ENCODE peak calls at places on chromosomes 4 and X, in four cellular contexts. A, O, Q and I are unnamed samples.
A peak's percentile ranks its signal among the peaks of the same experiment; 100 is the strongest.

GRCh38 chr4:167021545-167022155 is 212.6 kb downstream of the SPOCK3 start:
- DNase-seq in A (peak; percentile 31), Q (peak; percentile 77), O (peak; percentile 80), I (peak; percentile 17)

GRCh38 chr4:155656025-155656424 is 10.6 kb upstream of the GUCY1A1 start:
- DNase-seq in O (no peak), A (no peak), Q (no peak), I (no peak)

GRCh38 chrX:63664083-63664482 is 120.9 kb downstream of the ARHGEF9 start:
- DNase-seq in A (no peak), Q (no peak), O (peak; percentile 41), I (no peak)

GRCh38 chrX:105972690-105973386 is 65.7 kb downstream of the SERPINA7 start:
- DNase-seq in O (no peak), Q (no peak), A (no peak), I (no peak)

GRCh38 chrX:69022430-69022829 is 142.8 kb downstream of the PJA1 start:
- DNase-seq in Q (no peak), O (no peak), A (no peak), I (no peak)

GRCh38 chrX:118495958-118496762 is 545 bp downstream of the DOCK11 start:
- DNase-seq in Q (peak; percentile 30), A (peak; percentile 35), O (peak; percentile 33), I (peak; percentile 67)

GRCh38 chr4:16461362-16461761 is 235.1 kb upstream of the TAPT1 start:
- DNase-seq in O (no peak), A (no peak), Q (no peak), I (no peak)

GRCh38 chrX:8632949-8633348 is 99.0 kb downstream of the ANOS1 start:
- DNase-seq in Q (no peak), A (no peak), O (no peak), I (no peak)

GRCh38 chrX:130170752-130171445 is 863 bp upstream of the RAB33A start:
- DNase-seq in A (no peak), O (no peak), Q (no peak), I (peak; percentile 52)

GRCh38 chr4:139229534-139230039 is 50.4 kb downstream of the MGARP start:
- DNase-seq in Q (peak; percentile 81), A (no peak), O (peak; percentile 82), I (no peak)

GRCh38 chr4:137998666-137999429 is 243.3 kb downstream of the SLC7A11 start:
- DNase-seq in A (no peak), O (peak; percentile 55), Q (no peak), I (no peak)

GRCh38 chrX:134246282-134246681 is 9.3 kb downstream of the CCDC160 start:
- DNase-seq in Q (peak; percentile 48), O (peak; percentile 19), A (no peak), I (no peak)

GRCh38 chr4:182881928-182882327 is 35.3 kb downstream of the DCTD start:
- DNase-seq in Q (no peak), A (no peak), O (no peak), I (no peak)

GRCh38 chrX:150162141-150162540 is 201.0 kb upstream of the MAMLD1 start:
- DNase-seq in O (peak; percentile 25), A (no peak), Q (no peak), I (no peak)

GRCh38 chr4:1337951-1338751 is 8.9 kb upstream of the UVSSA start:
- DNase-seq in A (no peak), O (no peak), Q (no peak), I (no peak)

GRCh38 chr4:141339966-141340365 is 119.3 kb downstream of the ZNF330 start:
- DNase-seq in Q (no peak), A (no peak), O (peak; percentile 43), I (no peak)

GRCh38 chr4:59057804-59058203 is 1947.6 kb upstream of the IGFBP7 start:
- DNase-seq in Q (no peak), O (no peak), A (no peak), I (no peak)

GRCh38 chrX:1531106-1531890 is 5.7 kb downstream of the P2RY8 start:
- DNase-seq in O (no peak), A (no peak), Q (no peak), I (no peak)

GRCh38 chr4:111773858-111774257 is 371.4 kb upstream of the FAM241A start:
- DNase-seq in A (no peak), Q (no peak), O (no peak), I (no peak)

GRCh38 chrX:142686653-142687283 is 339.0 kb upstream of the SPANXN4 start:
- DNase-seq in Q (no peak), O (no peak), A (no peak), I (no peak)

GRCh38 chr4:11427201-11427996 is 1.3 kb downstream of the HS3ST1 start:
- DNase-seq in Q (peak; percentile 3), A (no peak), O (no peak), I (no peak)

GRCh38 chrX:45889471-45889870 is 655.8 kb downstream of the ZNF674 start:
- DNase-seq in A (no peak), O (peak; percentile 39), Q (no peak), I (no peak)

GRCh38 chrX:15786930-15787329 is 3.4 kb upstream of the ZRSR2 start:
- DNase-seq in Q (no peak), A (no peak), O (no peak), I (no peak)

GRCh38 chrX:4043951-4044350 is 330.5 kb upstream of the PRKX start:
- DNase-seq in A (no peak), O (no peak), Q (no peak), I (no peak)

GRCh38 chr4:158993895-158994294 is 109.0 kb upstream of the RAPGEF2 start:
- DNase-seq in A (no peak), Q (no peak), O (no peak), I (no peak)

GRCh38 chrX:69507500-69507789 is 3.3 kb downstream of the NALF2 start:
- DNase-seq in A (no peak), O (no peak), Q (no peak), I (no peak)

GRCh38 chrX:115696939-115697338 is 136.0 kb downstream of the PLS3 start:
- DNase-seq in O (no peak), A (no peak), Q (no peak), I (no peak)

GRCh38 chr4:109298279-109299010 is 4.0 kb downstream of the COL25A1 start:
- DNase-seq in Q (peak; percentile 11), A (no peak), O (peak; percentile 20), I (no peak)

GRCh38 chrX:154791951-154792350 is 13.3 kb downstream of the MPP1 start:
- DNase-seq in O (no peak), Q (no peak), A (no peak), I (no peak)

GRCh38 chr4:178027796-178028195 is 585.6 kb upstream of the AGA start:
- DNase-seq in O (no peak), A (no peak), Q (no peak), I (no peak)